ENCODE peak calls at places on chromosomes 16 and 17, in ten cellular contexts. X is SJSA1, Z is fibroblast of the aortic adventitia, R is transverse colon, T is GM12865, I is K562, J is cardiac muscle cell, D is bronchial epithelial cell, O is cardiac fibroblast, Q is GM23338. G is an unnamed sample.

GRCh38 chr17:40068129-40068581 is 5.4 kb downstream of the THRA start:
- DNase-seq in X (no peak), J (no peak), Z (no peak), R (no peak), D (no peak), I (no peak), O (no peak), T (no peak), Q (no peak), G (no peak)

GRCh38 chr16:49250689-49251088 is 30.9 kb downstream of the CBLN1 start:
- DNase-seq in R (no peak), D (no peak), X (no peak), O (no peak), T (no peak), J (no peak), I (no peak), Q (peak; percentile 49), Z (no peak), G (no peak)

GRCh38 chr17:40176409-40177110 is 710 bp upstream of the RAPGEFL1 start:
- DNase-seq in T (no peak), Z (no peak), J (no peak), O (no peak), R (peak; percentile 89), Q (no peak), X (no peak), I (no peak), D (peak; percentile 93), G (no peak)

GRCh38 chr16:3256146-3256875 is at the start of gene MEFV:
- DNase-seq in D (peak; percentile 10), X (no peak), I (no peak), O (peak; percentile 64), Z (no peak), T (no peak), R (peak; percentile 9), J (peak; percentile 64), Q (no peak), G (peak; percentile 31)

GRCh38 chr16:88940196-88941050 is 36.6 kb downstream of the CBFA2T3 start:
- DNase-seq in J (no peak), Q (peak; percentile 61), R (no peak), Z (no peak), I (no peak), T (peak; percentile 30), O (no peak), D (no peak), X (no peak), G (no peak)

GRCh38 chr17:37067555-37068111 is 118.9 kb downstream of the AATF start:
- DNase-seq in D (peak; percentile 82), O (peak; percentile 85), Q (peak; percentile 42), J (peak; percentile 75), Z (peak; percentile 58), X (peak; percentile 31), R (peak; percentile 71), T (no peak), I (peak; percentile 51), G (peak; percentile 83)

GRCh38 chr16:27676807-27677206 is 126.9 kb downstream of the KATNIP start:
- DNase-seq in J (no peak), T (no peak), D (peak; percentile 8), R (no peak), X (peak; percentile 80), Z (peak; percentile 44), O (peak; percentile 63), I (no peak), Q (no peak), G (no peak)

GRCh38 chr17:45696442-45696841 is 87.7 kb upstream of the CRHR1 start:
- DNase-seq in I (no peak), Q (no peak), D (peak; percentile 45), O (no peak), Z (no peak), R (no peak), J (no peak), X (no peak), T (no peak), G (no peak)

GRCh38 chr17:57424777-57425188 is 168.5 kb downstream of the MSI2 start:
- DNase-seq in T (peak; percentile 11), X (no peak), R (peak; percentile 81), J (peak; percentile 41), I (no peak), D (peak; percentile 26), Q (no peak), Z (no peak), O (peak; percentile 34), G (no peak)

GRCh38 chr17:27224526-27225315 is 69.2 kb upstream of the WSB1 start:
- DNase-seq in D (peak; percentile 74), X (no peak), Z (no peak), T (no peak), O (peak; percentile 84), J (no peak), R (no peak), I (no peak), Q (no peak), G (no peak)

GRCh38 chr16:82007189-82007588 is 4.1 kb downstream of the SDR42E1 start:
- DNase-seq in X (no peak), R (no peak), I (no peak), Q (no peak), T (no peak), J (no peak), Z (no peak), D (no peak), O (no peak), G (no peak)

DNA sequence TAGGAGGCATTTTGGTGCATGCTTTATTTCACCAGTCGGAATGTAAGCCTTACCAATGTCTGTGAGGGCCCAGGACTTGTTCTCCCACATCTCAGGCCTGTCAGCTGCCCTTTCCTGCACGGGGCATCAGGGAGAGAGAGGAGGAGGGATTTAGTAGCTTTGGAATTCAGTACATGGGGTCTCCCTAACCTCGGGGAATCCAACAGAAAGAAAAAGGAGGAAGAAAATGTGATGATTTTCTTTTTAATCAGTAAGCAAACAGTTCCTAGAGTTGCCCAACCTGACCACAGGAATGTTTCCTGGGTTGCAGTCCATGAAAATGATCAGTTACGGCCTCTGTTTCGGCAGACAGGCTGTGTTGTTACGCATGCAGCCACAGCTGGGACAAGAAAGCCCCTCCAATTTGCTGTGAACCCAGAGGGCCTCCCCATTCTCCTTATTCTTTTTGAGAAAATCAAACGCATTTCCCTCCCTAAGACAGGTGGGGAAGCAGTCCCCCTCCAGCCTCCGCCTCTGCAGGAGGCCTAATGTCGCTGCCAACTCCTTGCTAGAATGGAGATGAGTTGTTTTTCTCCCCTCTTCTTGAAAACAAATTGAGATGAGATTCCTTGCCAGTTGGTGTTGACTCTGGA is 53.1 kb upstream of the TANGO6 start:
- DNase-seq in R (peak; percentile 18), Z (peak; percentile 78), Q (peak; percentile 52), X (peak; percentile 69), J (peak; percentile 95), D (peak; percentile 93), I (no peak), T (no peak), O (peak; percentile 81), G (peak; percentile 85)
- H3K4me3 ChIP-seq in R (no peak overlapping the region), Z (no peak overlapping the region), Q (no peak overlapping the region), X (no peak overlapping the region), J (no peak overlapping the region), D (no peak overlapping the region), I (no peak overlapping the region), T (no peak overlapping the region), O (no peak overlapping the region), G (no peak overlapping the region)

DNA sequence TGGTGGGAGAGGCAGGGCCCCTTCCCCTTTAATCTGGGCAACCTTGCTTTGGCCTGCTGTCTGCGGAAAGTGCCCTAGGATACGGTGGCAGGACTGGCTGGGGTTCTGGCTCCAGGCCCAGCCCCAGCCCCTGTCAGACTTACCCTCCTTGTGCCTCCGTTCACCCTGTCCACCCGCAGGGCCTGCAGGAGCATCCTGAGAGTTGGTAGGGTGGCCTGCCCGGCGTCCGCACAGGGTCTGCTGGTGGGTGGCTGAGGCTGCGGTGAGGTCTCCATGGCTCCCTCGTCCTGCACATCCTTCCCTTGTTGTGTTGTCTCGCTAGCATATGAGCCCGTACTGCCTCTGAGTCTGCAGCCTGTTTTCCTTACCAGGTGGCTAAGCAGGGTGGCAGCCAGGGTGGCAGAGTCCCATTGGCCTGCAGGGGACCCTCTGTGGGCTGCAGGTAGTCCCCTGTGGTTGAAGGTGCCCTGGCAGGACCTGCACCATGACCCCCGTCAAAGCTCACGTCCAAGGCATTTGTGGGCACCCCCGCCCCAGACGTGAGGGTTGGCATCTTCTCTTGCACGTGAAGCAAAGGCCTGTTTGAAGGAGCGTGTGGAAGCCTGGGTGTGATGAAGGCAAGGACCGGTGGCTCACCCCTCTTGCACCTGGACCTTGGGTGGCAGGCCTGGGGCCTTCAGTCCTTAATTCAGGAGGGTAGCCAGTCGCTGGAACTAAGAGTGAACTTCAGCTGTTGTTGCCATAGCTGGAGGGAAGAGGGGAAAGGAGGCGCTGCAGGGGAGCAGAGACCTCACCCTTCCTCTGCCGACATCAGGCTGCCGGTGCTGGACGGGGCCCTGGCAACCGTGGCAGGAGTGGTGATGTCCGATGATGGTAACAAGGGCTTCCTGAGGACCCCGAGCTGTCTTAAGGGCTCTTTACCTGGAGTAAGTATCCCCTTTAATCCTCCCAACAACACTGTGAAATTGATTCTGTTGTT is 293.7 kb downstream of the SEC14L1 start:
- DNase-seq in T (no peak), J (no peak), I (no peak), Z (no peak), O (no peak), X (no peak), D (no peak), R (no peak), Q (no peak), G (no peak)
- H3K4me3 ChIP-seq in T (no peak overlapping the region), J (no peak overlapping the region), I (no peak overlapping the region), Z (no peak overlapping the region), O (no peak overlapping the region), X (peak overlapping the region; percentile 16), D (no peak overlapping the region), R (no peak overlapping the region), Q (no peak overlapping the region), G (no peak overlapping the region)

GRCh38 chr17:80895366-80895765 is 96.3 kb upstream of the CHMP6 start:
- DNase-seq in O (no peak), J (no peak), R (no peak), X (no peak), I (no peak), Q (no peak), Z (no peak), T (no peak), D (no peak), G (no peak)
- H3K4me3 ChIP-seq in O (no peak overlapping the region), J (no peak overlapping the region), R (no peak overlapping the region), X (no peak overlapping the region), I (no peak overlapping the region), Q (no peak overlapping the region), Z (no peak overlapping the region), T (no peak overlapping the region), D (no peak overlapping the region), G (no peak overlapping the region)

GRCh38 chr17:1398028-1398427 is 2.0 kb downstream of the YWHAE start:
- DNase-seq in T (no peak), Q (no peak), I (no peak), J (peak; percentile 35), X (no peak), O (no peak), Z (peak; percentile 31), D (no peak), R (no peak), G (no peak)

GRCh38 chr17:1402268-1402598 is 2.2 kb upstream of the YWHAE start:
- DNase-seq in T (no peak), O (no peak), J (no peak), I (no peak), Z (no peak), D (no peak), R (no peak), Q (no peak), X (no peak), G (no peak)

GRCh38 chr17:1399366-1399678 is 700 bp downstream of the YWHAE start:
- DNase-seq in Z (no peak), J (no peak), T (no peak), R (no peak), I (no peak), Q (no peak), X (peak; percentile 47), O (no peak), D (no peak), G (no peak)

GRCh38 chr17:1398900-1399299 is 1.1 kb downstream of the YWHAE start:
- DNase-seq in I (peak; percentile 45), O (peak; percentile 59), D (no peak), Z (peak; percentile 44), Q (no peak), T (peak; percentile 25), X (no peak), R (peak; percentile 16), J (peak; percentile 40), G (peak; percentile 60)

GRCh38 chr17:1399679-1400512 is at the start of gene YWHAE:
- DNase-seq in I (peak; percentile 95), R (peak; percentile 98), Z (peak; percentile 90), Q (peak; percentile 99), X (peak; percentile 97), J (peak; percentile 97), T (peak; percentile 97), D (peak; percentile 82), O (peak; percentile 95), G (peak; percentile 99)
- H3K4me3 ChIP-seq in I (peak within 1 kb of the TSS; percentile 98), R (peak within 1 kb of the TSS; percentile 69), Z (peak within 1 kb of the TSS; percentile 92), Q (peak within 1 kb of the TSS; percentile 92), X (peak within 1 kb of the TSS; percentile 90), J (peak within 1 kb of the TSS; percentile 86), T (peak within 1 kb of the TSS; percentile 90), D (peak within 1 kb of the TSS; percentile 51), O (peak within 1 kb of the TSS; percentile 93), G (peak within 1 kb of the TSS; percentile 83)